ENCODE peak calls at places on chromosome 4, in four cellular contexts. B is HEK293T, T is HepG2, X is K562. V is an unnamed sample.
A peak's percentile ranks its signal among the peaks of the same experiment; 100 is the strongest.

GRCh38 chr4:188714907-188715306 is 575.7 kb downstream of the TRIML1 start:
- DNase-seq in B (no peak), T (no peak), X (no peak), V (no peak)

GRCh38 chr4:76199664-76200211 is 13.9 kb downstream of the SCARB2 start:
- DNase-seq in B (no peak), T (no peak), X (no peak), V (peak; percentile 40)

GRCh38 chr4:154559141-154559841 is 3.5 kb upstream of the FGB start:
- DNase-seq in B (peak; percentile 39), T (peak; percentile 87), X (peak; percentile 73), V (peak; percentile 17)

GRCh38 chr4:180057891-180058643 is 2185.1 kb upstream of the TENM3 start:
- DNase-seq in B (peak; percentile 30), T (no peak), X (no peak), V (peak; percentile 53)

GRCh38 chr4:128308986-128309385 is 21.4 kb upstream of the PGRMC2 start:
- DNase-seq in B (no peak), T (no peak), X (no peak), V (no peak)

GRCh38 chr4:168840988-168841681 is 168.9 kb downstream of the CBR4 start:
- DNase-seq in B (no peak), T (no peak), X (no peak), V (peak; percentile 30)

GRCh38 chr4:181604546-181604945 is 638.7 kb upstream of the TENM3 start:
- DNase-seq in B (no peak), T (no peak), X (no peak), V (no peak)

GRCh38 chr4:129146639-129147038 is 50.7 kb downstream of the C4orf33 start:
- DNase-seq in B (no peak), T (no peak), X (peak; percentile 34), V (no peak)

GRCh38 chr4:40763228-40763716 is 13.5 kb downstream of the NSUN7 start:
- DNase-seq in B (no peak), T (no peak), X (peak; percentile 6), V (no peak)

GRCh38 chr4:112036881-112037280 is 108.4 kb upstream of the FAM241A start:
- DNase-seq in B (no peak), T (no peak), X (no peak), V (no peak)

GRCh38 chr4:61533140-61533539 is 333.0 kb downstream of the ADGRL3 start:
- DNase-seq in B (no peak), T (no peak), X (no peak), V (no peak)

GRCh38 chr4:144659493-144659892 is 13.5 kb downstream of the HHIP start:
- DNase-seq in B (no peak), T (no peak), X (no peak), V (no peak)

GRCh38 chr4:7396186-7396585 is 38.5 kb downstream of the PSAPL1 start:
- DNase-seq in B (no peak), T (no peak), X (no peak), V (no peak)

GRCh38 chr4:162010362-162010761 is 153.4 kb downstream of the FSTL5 start:
- DNase-seq in B (no peak), T (no peak), X (no peak), V (no peak)

GRCh38 chr4:98838977-98839618 is 89.8 kb downstream of the EIF4E start:
- DNase-seq in B (no peak), T (no peak), X (peak; percentile 72), V (no peak)

GRCh38 chr4:130632731-130633604 is 1537.0 kb downstream of the C4orf33 start:
- DNase-seq in B (no peak), T (peak; percentile 10), X (no peak), V (no peak)

GRCh38 chr4:8393593-8394038 is 46.9 kb downstream of the ACOX3 start:
- DNase-seq in B (no peak), T (no peak), X (no peak), V (no peak)

GRCh38 chr4:102809190-102809589 is 18.2 kb downstream of the UBE2D3 start:
- DNase-seq in B (no peak), T (no peak), X (no peak), V (no peak)

GRCh38 chr4:52982246-52982950 is 120.3 kb downstream of the RASL11B start:
- DNase-seq in B (peak; percentile 44), T (peak; percentile 32), X (peak; percentile 31), V (no peak)

GRCh38 chr4:86334020-86334750 is 25.7 kb downstream of the MAPK10 start:
- DNase-seq in B (no peak), T (no peak), X (no peak), V (no peak)

GRCh38 chr4:102511830-102512605 is 10.9 kb downstream of the NFKB1 start:
- DNase-seq in B (no peak), T (no peak), X (no peak), V (no peak)

GRCh38 chr4:147492761-147493160 is 11.9 kb downstream of the EDNRA start:
- DNase-seq in B (no peak), T (no peak), X (no peak), V (no peak)

GRCh38 chr4:95215991-95216605 is 332.7 kb downstream of the UNC5C start:
- DNase-seq in B (no peak), T (no peak), X (no peak), V (no peak)

GRCh38 chr4:147866532-147867271 is 134.8 kb downstream of the ARHGAP10 start:
- DNase-seq in B (peak; percentile 75), T (peak; percentile 78), X (peak; percentile 90), V (peak; percentile 95)

GRCh38 chr4:154158756-154159155 is 332.8 kb downstream of the DCHS2 start:
- DNase-seq in B (no peak), T (no peak), X (no peak), V (no peak)

GRCh38 chr4:163748474-163748873 is 254.0 kb downstream of the TMA16 start:
- DNase-seq in B (peak; percentile 16), T (no peak), X (no peak), V (no peak)

GRCh38 chr4:114091546-114091945 is 112.1 kb upstream of the ARSJ start:
- DNase-seq in B (no peak), T (no peak), X (no peak), V (no peak)

GRCh38 chr4:185108185-185108584 is 34.9 kb upstream of the SLC25A4 start:
- DNase-seq in B (no peak), T (no peak), X (no peak), V (no peak)

GRCh38 chr4:180993179-180993841 is 1249.9 kb upstream of the TENM3 start:
- DNase-seq in B (no peak), T (no peak), X (no peak), V (no peak)

GRCh38 chr4:41935652-41936021 is 408 bp downstream of the TMEM33 start:
- DNase-seq in B (peak; percentile 25), T (peak; percentile 63), X (peak; percentile 59), V (no peak)

GRCh38 chr4:121278811-121279368 is 101.9 kb downstream of the QRFPR start:
- DNase-seq in B (no peak), T (no peak), X (no peak), V (no peak)

GRCh38 chr4:186105721-186106335 is 1.3 kb downstream of the FAM149A start:
- DNase-seq in B (peak; percentile 9), T (no peak), X (peak; percentile 2), V (no peak)

GRCh38 chr4:8867624-8868320 is 3.9 kb downstream of the HMX1 start:
- DNase-seq in B (no peak), T (no peak), X (no peak), V (peak; percentile 40)

GRCh38 chr4:133856736-133857355 is 344.7 kb downstream of the PABPC4L start:
- DNase-seq in B (no peak), T (no peak), X (no peak), V (no peak)

GRCh38 chr4:140047017-140047640 is 106.9 kb downstream of the MAML3 start:
- DNase-seq in B (no peak), T (no peak), X (no peak), V (peak; percentile 12)

GRCh38 chr4:90816754-90817153 is 689.6 kb downstream of the CCSER1 start:
- DNase-seq in B (no peak), T (no peak), X (no peak), V (no peak)

DNA sequence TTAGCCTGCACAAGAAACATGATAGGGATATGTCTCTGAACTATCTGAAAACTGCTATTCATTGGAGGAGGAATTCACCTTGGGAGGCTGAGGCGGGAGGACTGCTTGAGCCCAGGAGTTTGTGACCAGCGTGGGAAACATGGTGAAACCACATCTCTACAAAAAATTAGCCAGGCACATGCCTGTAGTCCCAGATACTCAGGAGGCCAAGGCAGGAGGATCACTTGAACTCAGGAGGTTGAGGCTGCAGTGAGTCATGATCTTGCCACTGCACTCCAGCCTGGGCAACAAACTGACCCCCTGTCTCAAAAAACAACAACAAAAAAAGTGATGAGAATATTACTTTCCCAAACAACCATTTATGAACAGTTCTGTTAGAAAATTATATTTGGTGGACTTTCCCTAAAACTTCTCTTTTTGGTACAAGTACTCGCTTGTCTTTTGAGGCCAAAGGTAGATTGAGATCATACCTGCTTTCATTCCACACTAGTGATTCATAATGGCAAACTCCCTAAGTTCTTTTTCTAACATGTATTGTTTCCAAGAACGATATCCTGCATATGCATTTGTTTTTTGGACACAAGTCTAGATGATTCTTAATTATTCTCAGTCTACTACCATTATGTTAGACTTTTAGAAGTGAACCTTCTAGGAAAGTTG is 33.4 kb downstream of the METTL14 start:
- DNase-seq in B (no peak), T (no peak), X (no peak), V (no peak)
- TF ChIP-seq ELF4 in B (no peak), T (no peak), X (no peak), V (no peak)

GRCh38 chr4:24488399-24489164 is 95.8 kb downstream of the DHX15 start:
- DNase-seq in B (peak; percentile 74), T (peak; percentile 44), X (peak; percentile 75), V (peak; percentile 94)

GRCh38 chr4:24477919-24478318 is 106.4 kb downstream of the DHX15 start:
- DNase-seq in B (no peak), T (no peak), X (no peak), V (no peak)

DNA sequence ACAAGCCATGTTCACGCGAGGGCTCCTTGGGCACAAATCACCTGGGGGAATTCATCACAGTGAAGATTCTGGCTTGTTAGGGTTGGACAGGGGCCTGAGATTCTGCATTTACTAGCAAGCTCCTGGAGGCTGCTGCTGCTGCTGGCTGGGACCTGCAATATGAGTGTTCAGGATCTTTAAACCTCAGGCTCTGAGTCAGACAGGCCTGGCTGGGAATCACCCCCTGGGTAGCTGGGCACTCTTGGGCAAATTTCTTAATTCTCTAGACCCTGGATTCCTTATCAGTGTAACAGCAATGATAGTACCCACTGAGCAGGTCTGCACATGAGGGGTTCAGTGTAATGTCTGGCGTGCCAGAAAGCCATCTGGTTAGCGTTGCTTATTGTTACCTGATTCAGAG is 101.5 kb downstream of the DHX15 start:
- DNase-seq in B (no peak), T (no peak), X (no peak), V (no peak)
- TF ChIP-seq ELF4 in B (no peak), T (no peak), X (no peak), V (no peak)

GRCh38 chr4:82493721-82494425 is 63.5 kb downstream of the ENOPH1 start:
- DNase-seq in B (no peak), T (no peak), X (no peak), V (no peak)
- TF ChIP-seq ELF4 in B (no peak), T (no peak), X (no peak), V (no peak)

DNA sequence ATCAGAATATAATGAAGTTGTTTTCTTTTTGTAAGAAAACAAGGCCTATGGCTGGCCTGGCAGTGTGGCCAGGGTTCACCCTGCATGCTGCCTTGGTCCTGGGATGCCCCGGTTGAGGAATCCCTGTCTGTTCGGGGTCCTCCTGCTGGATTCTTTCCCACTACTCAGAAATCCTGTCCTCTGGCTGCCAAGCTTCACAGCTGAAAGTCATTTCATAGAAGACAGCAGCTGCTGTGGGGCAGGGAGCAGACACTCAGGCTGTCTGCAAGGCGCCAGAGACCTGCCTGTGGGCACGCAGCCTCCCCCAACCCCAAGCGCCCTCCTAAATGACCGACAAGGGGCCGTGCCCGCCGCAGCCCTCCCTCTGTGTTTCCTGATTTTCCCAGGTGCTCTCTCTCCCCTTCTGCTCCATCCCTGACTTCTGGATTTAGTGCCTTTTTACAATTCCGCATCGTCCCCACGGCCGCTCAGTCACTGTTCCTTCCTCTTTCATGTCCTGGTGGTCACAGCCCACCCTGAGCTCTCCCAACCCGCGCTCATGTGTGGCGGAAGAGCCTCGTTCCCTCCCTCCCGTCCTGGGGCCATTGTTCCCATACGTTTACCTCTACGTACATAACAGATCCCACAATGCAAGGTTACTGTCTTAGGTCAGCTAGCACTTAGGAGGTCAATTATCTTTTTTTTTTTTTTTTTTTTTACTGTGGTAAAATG is 27.5 kb downstream of the ZFYVE28 start:
- DNase-seq in B (no peak), T (no peak), X (no peak), V (no peak)
- TF ChIP-seq ELF4 in B (no peak), T (no peak), X (no peak), V (no peak)